ENCODE peak calls at places on chromosomes 1 and 21, in seven cellular contexts. J is mammary epithelial cell; V is dorsolateral prefrontal cortex; F is activated effector memory CD4-positive, alpha-beta T cell treated with Interleukin-2 at 50 U/mL for 16 hours; S is IMR-90; D is adrenal gland; W is NCI-H1436. B is an unnamed sample.

GRCh38 chr1:36576118-36576517 is 93.4 kb upstream of the CSF3R start:
- DNase-seq in F (peak; percentile 27), J (peak; percentile 12), W (peak; percentile 65), S (peak; percentile 19), D (peak; percentile 37), V (peak; percentile 51), B (peak; percentile 47)

GRCh38 chr21:16468191-16468590 is 738.4 kb downstream of the USP25 start:
- DNase-seq in W (no peak), J (peak; percentile 48), D (no peak), S (peak; percentile 31), F (no peak), V (no peak), B (no peak)

GRCh38 chr1:229060140-229060539 is 210.8 kb upstream of the RAB4A start:
- DNase-seq in D (no peak), S (no peak), W (no peak), F (no peak), V (no peak), J (no peak), B (no peak)

GRCh38 chr1:216766633-216767325 is 43.5 kb upstream of the ESRRG start:
- DNase-seq in W (no peak), F (no peak), S (no peak), J (peak; percentile 36), V (no peak), D (no peak), B (no peak)

GRCh38 chr21:15706686-15707085 is 23.1 kb upstream of the USP25 start:
- DNase-seq in F (no peak), J (peak; percentile 93), S (peak; percentile 97), V (no peak), W (no peak), D (no peak), B (no peak)

GRCh38 chr1:245386321-245387002 is 231.7 kb downstream of the KIF26B start:
- DNase-seq in F (no peak), S (no peak), V (no peak), D (no peak), W (no peak), J (no peak), B (no peak)

GRCh38 chr1:213988639-213989070 is 882 bp downstream of the PROX1 start:
- DNase-seq in D (peak; percentile 36), F (no peak), W (no peak), V (no peak), J (no peak), S (no peak), B (no peak)

GRCh38 chr1:29837306-29837646 is 601.0 kb downstream of the PTPRU start:
- DNase-seq in V (no peak), F (no peak), D (no peak), S (no peak), W (no peak), J (no peak), B (no peak)

GRCh38 chr1:16217061-16217785 is 4.8 kb upstream of the ARHGEF19 start:
- DNase-seq in J (peak; percentile 95), V (peak; percentile 91), D (peak; percentile 100), F (peak; percentile 88), W (peak; percentile 97), S (peak; percentile 93), B (peak; percentile 94)

GRCh38 chr1:31669433-31669785 is 24.7 kb upstream of the PEF1 start:
- DNase-seq in J (no peak), W (no peak), V (no peak), S (no peak), D (no peak), F (no peak), B (no peak)

GRCh38 chr1:239995281-239995680 is 96.4 kb upstream of the FMN2 start:
- DNase-seq in V (no peak), S (no peak), W (no peak), D (no peak), F (no peak), J (no peak), B (no peak)

GRCh38 chr1:228010921-228011320 is 4.1 kb downstream of the WNT3A start:
- DNase-seq in W (no peak), F (no peak), D (no peak), S (no peak), J (no peak), V (peak; percentile 6), B (no peak)

GRCh38 chr21:16070207-16070651 is 340.4 kb downstream of the USP25 start:
- DNase-seq in D (no peak), J (no peak), F (no peak), W (no peak), S (no peak), V (peak; percentile 72), B (no peak)

B was measured in B cell.